ENCODE peak calls at places on chromosomes 12 and 14, in six cellular contexts. S, B, Z, V, D and U are unnamed samples.

GRCh38 chr14:24513009-24513408 is 4.9 kb upstream of the CMA1 start:
- DNase-seq in S (no peak), B (no peak), Z (no peak), V (peak; percentile 39), D (no peak), U (no peak)

GRCh38 chr14:105493921-105494605 is 3.0 kb downstream of the TEDC1 start:
- DNase-seq in S (no peak), B (peak; percentile 61), Z (no peak), V (no peak), D (no peak), U (no peak)

GRCh38 chr14:25132734-25133422 is 82.9 kb upstream of the STXBP6 start:
- DNase-seq in S (peak; percentile 26), B (peak; percentile 75), Z (peak; percentile 50), V (peak; percentile 76), D (peak; percentile 20), U (no peak)

GRCh38 chr12:120735181-120735580 is 9.6 kb downstream of the ACADS start:
- DNase-seq in S (no peak), B (no peak), Z (no peak), V (no peak), D (no peak), U (no peak)

GRCh38 chr14:37594916-37595808 is at the start of the genes FOXA1 and TTC6:
- DNase-seq in S (no peak), B (no peak), Z (peak; percentile 70), V (peak; percentile 64), D (no peak), U (no peak)

GRCh38 chr14:64293976-64294671 is at the start of gene ESR2:
- DNase-seq in S (peak; percentile 66), B (peak; percentile 60), Z (no peak), V (peak; percentile 58), D (no peak), U (peak; percentile 82)

GRCh38 chr14:101082436-101083384 is 179.2 kb upstream of the RTL1 start:
- DNase-seq in S (no peak), B (peak; percentile 22), Z (peak; percentile 25), V (no peak), D (no peak), U (peak; percentile 51)

GRCh38 chr12:130613831-130614230 is 102.3 kb downstream of the RIMBP2 start:
- DNase-seq in S (no peak), B (no peak), Z (no peak), V (no peak), D (no peak), U (no peak)

GRCh38 chr12:106865685-106866084 is 90.0 kb upstream of the TMEM263 start:
- DNase-seq in S (no peak), B (no peak), Z (no peak), V (peak; percentile 13), D (no peak), U (no peak)

GRCh38 chr12:75856228-75856627 is 175.3 kb downstream of the PHLDA1 start:
- DNase-seq in S (no peak), B (no peak), Z (no peak), V (no peak), D (no peak), U (no peak)
- TF ChIP-seq CTCF in S (no peak), B (no peak), Z (no peak), V (no peak), D (no peak), U (no peak)

DNA sequence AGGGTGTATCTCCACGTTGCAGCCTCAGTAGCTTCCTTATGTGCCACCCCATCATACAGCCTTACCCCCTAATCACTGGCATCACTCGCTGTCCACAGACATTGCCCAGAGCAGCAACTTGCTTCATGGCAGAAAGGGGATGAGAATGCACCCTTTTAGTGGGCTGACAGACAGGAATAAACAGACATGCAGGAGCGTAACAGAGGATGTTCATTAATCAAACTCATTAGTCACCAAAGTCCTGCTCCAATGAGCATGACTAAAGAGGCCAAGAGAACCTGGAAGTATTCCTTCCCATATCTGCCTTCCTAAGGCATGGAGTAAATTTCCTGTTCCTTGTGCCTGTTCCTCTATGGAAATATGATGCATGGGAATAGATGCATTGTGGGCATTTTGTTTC is 197.0 kb downstream of the PHLDA1 start:
- DNase-seq in S (no peak), B (no peak), Z (no peak), V (no peak), D (no peak), U (no peak)
- TF ChIP-seq CTCF in S (no peak), B (no peak), Z (no peak), V (no peak), D (no peak), U (no peak)

DNA sequence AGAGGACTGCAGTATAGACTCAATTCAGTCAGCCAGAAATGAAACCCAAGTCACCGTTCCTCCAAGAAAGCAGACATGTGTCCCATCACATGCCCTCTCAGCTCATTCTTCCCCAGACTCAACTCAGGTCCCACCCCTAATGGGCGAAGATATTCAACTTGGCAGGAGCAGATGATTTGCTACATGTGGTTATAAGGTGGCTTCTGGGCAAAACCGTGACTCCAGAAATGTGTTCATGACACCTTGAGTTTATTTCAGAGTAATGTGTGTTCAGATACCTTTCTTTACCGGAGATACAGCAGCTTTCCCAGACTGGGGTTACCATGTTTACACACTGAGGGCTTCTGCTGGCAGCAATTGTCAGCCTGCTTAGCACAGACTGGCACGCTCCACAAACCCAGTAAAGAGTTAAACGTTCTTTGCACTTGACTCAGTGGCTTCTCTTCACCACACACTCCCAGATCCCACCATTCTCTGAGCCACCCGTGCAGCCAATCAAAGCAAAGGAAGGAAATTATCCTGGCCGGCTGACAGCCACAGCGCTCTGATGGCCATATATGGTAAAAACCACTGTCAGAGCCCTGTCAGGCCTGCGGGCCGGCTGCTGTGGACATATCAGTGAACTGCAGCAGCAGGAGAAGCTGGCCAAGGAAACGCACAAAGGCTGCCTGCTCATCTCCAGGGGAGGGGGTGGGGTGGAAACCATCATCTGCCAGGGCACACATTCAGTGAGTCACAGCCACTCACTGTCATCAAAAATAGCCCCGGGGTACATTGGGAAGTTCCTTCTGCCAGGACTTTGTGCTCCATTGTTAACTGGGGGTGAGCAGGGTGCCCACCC is 39.9 kb downstream of the CORO1C start:
- DNase-seq in S (peak; percentile 79), B (peak; percentile 95), Z (peak; percentile 86), V (peak; percentile 81), D (peak; percentile 98), U (peak; percentile 96)
- TF ChIP-seq CTCF in S (no peak), B (peak; percentile 34), Z (no peak), V (no peak), D (peak; percentile 36), U (peak; percentile 35)

GRCh38 chr12:31959701-31960391 is 631 bp downstream of the RESF1 start:
- DNase-seq in S (peak; percentile 63), B (peak; percentile 86), Z (peak; percentile 68), V (peak; percentile 17), D (peak; percentile 22), U (peak; percentile 87)
- TF ChIP-seq CTCF in S (no peak), B (peak; percentile 17), Z (no peak), V (no peak), D (peak; percentile 18), U (peak; percentile 29)

DNA sequence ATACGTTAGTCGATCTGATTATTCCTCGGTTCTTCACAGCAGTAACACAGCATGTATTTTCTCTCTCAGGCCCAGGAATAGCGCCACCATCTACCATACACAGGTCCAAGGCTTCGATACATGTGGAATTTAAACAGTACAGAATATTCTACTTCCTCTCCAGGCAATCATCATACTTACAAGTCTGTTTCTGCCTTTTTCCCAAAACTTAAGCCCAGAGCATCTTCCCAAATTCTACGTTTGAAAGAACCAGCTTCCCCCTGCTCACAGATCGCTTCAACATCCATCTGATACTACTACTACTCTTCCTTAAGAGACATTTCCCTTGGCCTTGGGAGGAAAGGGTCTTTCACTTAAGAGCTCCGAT is 626 bp downstream of the TXNDC16 start:
- DNase-seq in S (peak; percentile 23), B (no peak), Z (no peak), V (no peak), D (no peak), U (no peak)
- TF ChIP-seq CTCF in S (no peak), B (peak; percentile 11), Z (no peak), V (no peak), D (peak; percentile 47), U (peak; percentile 40)

GRCh38 chr12:123062682-123063426 is 82.4 kb downstream of the ARL6IP4 start:
- DNase-seq in S (no peak), B (peak; percentile 69), Z (peak; percentile 50), V (no peak), D (no peak), U (no peak)

GRCh38 chr12:123064356-123064755 is 83.9 kb downstream of the ARL6IP4 start:
- DNase-seq in S (no peak), B (peak; percentile 86), Z (no peak), V (no peak), D (no peak), U (no peak)

GRCh38 chr12:123061806-123062205 is 81.3 kb downstream of the ARL6IP4 start:
- DNase-seq in S (no peak), B (peak; percentile 57), Z (no peak), V (no peak), D (no peak), U (no peak)

GRCh38 chr12:123064885-123065619 is 84.6 kb downstream of the ARL6IP4 start:
- DNase-seq in S (no peak), B (peak; percentile 58), Z (no peak), V (no peak), D (no peak), U (no peak)

GRCh38 chr12:123063535-123063934 is 83.1 kb downstream of the ARL6IP4 start:
- DNase-seq in S (no peak), B (peak; percentile 39), Z (no peak), V (peak; percentile 76), D (no peak), U (no peak)
- TF ChIP-seq CTCF in S (no peak), B (no peak), Z (no peak), V (peak; percentile 57), D (peak; percentile 52), U (peak; percentile 39)